ENCODE peak calls at places on chromosomes 13 and 19, in six cellular contexts. D is HT1080, U is progenitor cell of endocrine pancreas, C is T-helper 2 cell, B is hypothalamus, T is mucosa of descending colon. W is an unnamed sample.

GRCh38 chr19:13796301-13797057 is 1.2 kb downstream of the ZSWIM4 start:
- DNase-seq in D (peak), U (no peak), C (no peak), B (no peak), T (peak), W (no peak)

GRCh38 chr13:79404985-79405384 is 1.1 kb downstream of the RBM26 start:
- DNase-seq in D (no peak), U (no peak), C (no peak), B (no peak), T (no peak), W (no peak)

GRCh38 chr13:40961224-40961623 is 57.9 kb downstream of the ELF1 start:
- DNase-seq in D (no peak), U (no peak), C (no peak), B (no peak), T (no peak), W (no peak)

GRCh38 chr13:24875566-24875965 is 111.6 kb downstream of the RNF17 start:
- DNase-seq in D (no peak), U (no peak), C (no peak), B (no peak), T (peak), W (no peak)

GRCh38 chr13:33751151-33751550 is 66.8 kb upstream of the RFC3 start:
- DNase-seq in D (no peak), U (no peak), C (no peak), B (no peak), T (no peak), W (no peak)

GRCh38 chr19:52296400-52296772 is 583 bp upstream of the ZNF480 start:
- DNase-seq in D (no peak), U (no peak), C (no peak), B (no peak), T (no peak), W (peak)

GRCh38 chr13:35994131-35994966 is 136.8 kb downstream of the DCLK1 start:
- DNase-seq in D (peak), U (no peak), C (no peak), B (no peak), T (no peak), W (no peak)

GRCh38 chr19:1259873-1260748 is 9.0 kb upstream of the CIRBP start:
- DNase-seq in D (no peak), U (no peak), C (peak), B (no peak), T (peak), W (no peak)

GRCh38 chr13:45763419-45763818 is 61.3 kb downstream of the CBY2 start:
- DNase-seq in D (no peak), U (no peak), C (no peak), B (no peak), T (no peak), W (no peak)

GRCh38 chr19:12965812-12966135 is 3.6 kb upstream of the DAND5 start:
- DNase-seq in D (no peak), U (no peak), C (no peak), B (no peak), T (no peak), W (no peak)

GRCh38 chr19:16605115-16605514 is 22.9 kb downstream of the MED26 start:
- DNase-seq in D (no peak), U (no peak), C (no peak), B (no peak), T (no peak), W (no peak)

GRCh38 chr19:2802826-2803225 is 16.8 kb upstream of the ZNF554 start:
- DNase-seq in D (no peak), U (no peak), C (no peak), B (no peak), T (no peak), W (no peak)

GRCh38 chr19:13282486-13283065 is 132.4 kb downstream of the IER2 start:
- DNase-seq in D (no peak), U (no peak), C (no peak), B (no peak), T (no peak), W (no peak)

GRCh38 chr13:108227651-108228272 is 9.6 kb downstream of the ABHD13 start:
- DNase-seq in D (peak), U (peak), C (no peak), B (no peak), T (peak), W (no peak)

W was measured in HuH-7.